ENCODE peak calls at places on chromosome 10, in four cellular contexts. One of them, this sample, is unnamed.

GRCh38 chr10:69818676-69819239 is 17.1 kb downstream of the COL13A1 start:
- DNase-seq in colonic mucosa: no peak
- DNase-seq in neural progenitor cell: no peak
- DNase-seq in upper lobe of right lung: no peak
- DNase-seq in this sample: no peak

GRCh38 chr10:80488539-80489066 is 34.5 kb downstream of the TSPAN14 start:
- DNase-seq in upper lobe of right lung: peak
- DNase-seq in neural progenitor cell: no peak
- DNase-seq in colonic mucosa: no peak
- DNase-seq in this sample: peak

GRCh38 chr10:69636626-69637550 is 6.8 kb downstream of the FAM241B start:
- DNase-seq in upper lobe of right lung: no peak
- DNase-seq in colonic mucosa: peak
- DNase-seq in neural progenitor cell: peak
- DNase-seq in this sample: peak

GRCh38 chr10:107264742-107265141 is 100.2 kb upstream of the SORCS1 start:
- DNase-seq in colonic mucosa: no peak
- DNase-seq in neural progenitor cell: peak
- DNase-seq in upper lobe of right lung: no peak
- DNase-seq in this sample: peak

GRCh38 chr10:116627386-116627933 is 6.7 kb downstream of the PNLIPRP2 start:
- DNase-seq in colonic mucosa: peak
- DNase-seq in upper lobe of right lung: no peak
- DNase-seq in neural progenitor cell: peak
- DNase-seq in this sample: peak

GRCh38 chr10:63481815-63482421 is 16.1 kb upstream of the JMJD1C start:
- DNase-seq in colonic mucosa: no peak
- DNase-seq in neural progenitor cell: no peak
- DNase-seq in upper lobe of right lung: no peak
- DNase-seq in this sample: no peak

GRCh38 chr10:124641282-124642075 is 102.7 kb downstream of the FAM53B start:
- DNase-seq in colonic mucosa: no peak
- DNase-seq in upper lobe of right lung: no peak
- DNase-seq in neural progenitor cell: no peak
- DNase-seq in this sample: peak

GRCh38 chr10:11036424-11037011 is 18.8 kb downstream of the CELF2 start:
- DNase-seq in upper lobe of right lung: no peak
- DNase-seq in colonic mucosa: peak
- DNase-seq in neural progenitor cell: peak
- DNase-seq in this sample: peak

GRCh38 chr10:24952146-24952700 is at the start of gene PRTFDC1:
- DNase-seq in colonic mucosa: peak
- DNase-seq in neural progenitor cell: no peak
- DNase-seq in upper lobe of right lung: peak
- DNase-seq in this sample: peak

GRCh38 chr10:116274141-116274861 is 1.3 kb upstream of the GFRA1 start:
- DNase-seq in neural progenitor cell: peak
- DNase-seq in upper lobe of right lung: no peak
- DNase-seq in colonic mucosa: no peak
- DNase-seq in this sample: no peak

GRCh38 chr10:95388539-95388938 is 97.7 kb upstream of the PDLIM1 start:
- DNase-seq in neural progenitor cell: no peak
- DNase-seq in colonic mucosa: peak
- DNase-seq in upper lobe of right lung: no peak
- DNase-seq in this sample: no peak

GRCh38 chr10:59900044-59900727 is 6.2 kb downstream of the CCDC6 start:
- DNase-seq in upper lobe of right lung: no peak
- DNase-seq in colonic mucosa: no peak
- DNase-seq in neural progenitor cell: no peak
- DNase-seq in this sample: no peak

GRCh38 chr10:28681928-28682750 is 4.8 kb downstream of the BAMBI start:
- DNase-seq in colonic mucosa: no peak
- DNase-seq in neural progenitor cell: no peak
- DNase-seq in upper lobe of right lung: no peak
- DNase-seq in this sample: no peak

GRCh38 chr10:88657901-88658300 is 6.3 kb upstream of the LIPF start:
- DNase-seq in colonic mucosa: no peak
- DNase-seq in upper lobe of right lung: no peak
- DNase-seq in neural progenitor cell: no peak
- DNase-seq in this sample: no peak

GRCh38 chr10:95290801-95291633 is at the start of gene PDLIM1:
- DNase-seq in upper lobe of right lung: peak
- DNase-seq in colonic mucosa: peak
- DNase-seq in neural progenitor cell: peak
- DNase-seq in this sample: peak

GRCh38 chr10:122326806-122327205 is 47.7 kb upstream of the PLEKHA1 start:
- DNase-seq in upper lobe of right lung: no peak
- DNase-seq in neural progenitor cell: no peak
- DNase-seq in colonic mucosa: peak
- DNase-seq in this sample: no peak

GRCh38 chr10:5400843-5401242 is 3.8 kb downstream of the TUBAL3 start:
- DNase-seq in neural progenitor cell: no peak
- DNase-seq in upper lobe of right lung: no peak
- DNase-seq in colonic mucosa: no peak
- DNase-seq in this sample: no peak

GRCh38 chr10:6635784-6636183 is 55.7 kb upstream of the PRKCQ start:
- DNase-seq in colonic mucosa: no peak
- DNase-seq in upper lobe of right lung: no peak
- DNase-seq in neural progenitor cell: no peak
- DNase-seq in this sample: no peak

GRCh38 chr10:84256510-84257342 is 11.9 kb downstream of the RGR start:
- DNase-seq in upper lobe of right lung: peak
- DNase-seq in neural progenitor cell: peak
- DNase-seq in colonic mucosa: peak
- DNase-seq in this sample: peak

GRCh38 chr10:117000580-117000979 is 4.4 kb downstream of the SHTN1 start:
- DNase-seq in neural progenitor cell: no peak
- DNase-seq in colonic mucosa: no peak
- DNase-seq in upper lobe of right lung: no peak
- DNase-seq in this sample: no peak

GRCh38 chr10:96632974-96633373 is 46.2 kb upstream of the TM9SF3 start:
- DNase-seq in upper lobe of right lung: no peak
- DNase-seq in neural progenitor cell: no peak
- DNase-seq in colonic mucosa: no peak
- DNase-seq in this sample: peak

GRCh38 chr10:95456486-95456885 is 104.7 kb downstream of the SORBS1 start:
- DNase-seq in colonic mucosa: no peak
- DNase-seq in neural progenitor cell: no peak
- DNase-seq in upper lobe of right lung: no peak
- DNase-seq in this sample: no peak

DNA sequence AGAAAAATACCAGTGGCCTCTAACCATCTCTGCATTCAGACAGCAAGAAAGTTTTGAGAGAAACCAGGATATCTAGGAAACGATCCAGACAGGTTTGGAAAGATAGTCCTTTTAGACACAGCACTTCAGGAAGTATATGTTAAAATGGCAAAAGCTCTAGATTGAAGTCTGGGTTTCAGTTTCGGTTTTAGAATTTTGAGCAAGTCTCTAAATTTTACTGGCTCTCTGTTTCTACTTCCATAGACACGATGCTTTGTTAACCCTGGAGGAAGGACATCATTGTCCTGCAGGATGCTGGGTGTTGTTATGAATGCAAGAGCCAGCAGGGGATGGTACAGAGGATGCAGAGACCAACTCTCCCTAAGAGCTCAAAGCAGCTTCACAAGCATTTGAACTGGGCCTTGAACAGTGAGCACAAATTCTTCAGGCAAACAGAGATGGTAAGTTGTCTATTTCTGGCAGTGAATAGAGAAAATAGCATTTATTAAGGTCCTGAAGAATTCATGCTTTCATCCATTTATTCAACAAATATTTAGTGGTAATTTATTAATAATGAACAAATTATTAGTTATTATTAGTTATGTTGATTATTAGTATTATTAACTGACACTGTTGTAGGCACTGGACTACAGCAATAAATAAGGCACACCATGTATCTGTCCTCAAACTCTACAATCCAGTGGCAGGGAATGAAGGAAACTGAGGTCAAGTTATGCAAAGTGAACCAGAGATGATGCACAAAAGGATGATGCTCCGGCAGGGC is 152.7 kb upstream of the NRP1 start:
- DNase-seq in colonic mucosa: no peak
- DNase-seq in upper lobe of right lung: no peak
- DNase-seq in neural progenitor cell: peak
- DNase-seq in this sample: no peak
- H3K27ac ChIP-seq in colonic mucosa: no peak
- H3K27ac ChIP-seq in upper lobe of right lung: no peak
- H3K27ac ChIP-seq in neural progenitor cell: no peak
- H3K27ac ChIP-seq in this sample: peak

DNA sequence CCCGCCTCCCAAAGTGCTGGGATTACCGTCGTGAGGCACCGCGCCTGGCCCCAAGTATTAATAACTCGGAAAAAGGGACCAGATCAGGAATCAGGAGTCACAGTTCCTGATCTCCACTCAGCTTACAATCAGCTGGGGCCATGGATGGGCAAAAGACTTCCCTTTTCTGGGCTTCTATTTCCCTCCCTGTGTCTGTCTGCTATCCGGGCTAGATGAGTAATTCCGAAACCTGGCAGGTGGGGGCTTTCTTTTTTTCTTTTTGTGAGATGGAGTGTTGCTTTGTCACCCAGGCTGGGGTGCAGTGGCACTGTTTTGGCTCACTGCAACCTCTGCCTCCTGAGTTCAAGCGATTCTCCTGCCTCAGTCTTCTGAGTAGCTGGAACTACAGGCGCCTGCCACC is 11.6 kb downstream of the RPS24 start:
- DNase-seq in neural progenitor cell: no peak
- DNase-seq in colonic mucosa: no peak
- DNase-seq in upper lobe of right lung: no peak
- DNase-seq in this sample: peak
- TF ChIP-seq CTCF in neural progenitor cell: no peak
- TF ChIP-seq CTCF in colonic mucosa: no peak
- TF ChIP-seq CTCF in upper lobe of right lung: no peak
- TF ChIP-seq CTCF in this sample: no peak

DNA sequence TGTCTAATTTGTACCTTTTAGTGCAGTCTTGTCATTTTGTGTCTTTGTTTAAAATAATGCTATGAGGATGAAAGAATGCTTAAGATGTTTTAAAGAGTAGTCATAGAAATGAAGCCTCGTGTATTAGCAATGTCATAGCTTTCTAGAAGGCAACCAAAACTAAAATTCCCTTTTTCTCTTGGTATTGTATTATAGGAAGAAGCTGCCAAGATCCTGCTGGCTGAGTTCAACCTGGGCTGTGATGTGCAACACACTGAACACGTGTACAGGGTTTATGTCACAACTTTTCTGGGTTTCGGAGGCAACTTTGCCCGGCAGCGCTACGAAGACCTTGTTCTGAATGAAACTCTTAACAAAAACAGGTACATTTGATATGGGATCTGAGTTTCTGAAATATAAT is 36.2 kb downstream of the COX15 start:
- DNase-seq in colonic mucosa: no peak
- DNase-seq in neural progenitor cell: no peak
- DNase-seq in upper lobe of right lung: no peak
- DNase-seq in this sample: no peak
- H3K27ac ChIP-seq in colonic mucosa: no peak
- H3K27ac ChIP-seq in neural progenitor cell: no peak
- H3K27ac ChIP-seq in upper lobe of right lung: no peak
- H3K27ac ChIP-seq in this sample: no peak

GRCh38 chr10:128209862-128210214 is 83.6 kb upstream of the MKI67 start:
- DNase-seq in colonic mucosa: no peak
- DNase-seq in neural progenitor cell: no peak
- DNase-seq in upper lobe of right lung: no peak
- DNase-seq in this sample: no peak

GRCh38 chr10:128211953-128212727 is 85.9 kb upstream of the MKI67 start:
- DNase-seq in colonic mucosa: peak
- DNase-seq in upper lobe of right lung: peak
- DNase-seq in neural progenitor cell: peak
- DNase-seq in this sample: peak

GRCh38 chr10:128210215-128211063 is 84.2 kb upstream of the MKI67 start:
- DNase-seq in neural progenitor cell: peak
- DNase-seq in colonic mucosa: peak
- DNase-seq in upper lobe of right lung: peak
- DNase-seq in this sample: peak

GRCh38 chr10:128206676-128207075 is 80.5 kb upstream of the MKI67 start:
- DNase-seq in upper lobe of right lung: no peak
- DNase-seq in neural progenitor cell: no peak
- DNase-seq in colonic mucosa: no peak
- DNase-seq in this sample: no peak

GRCh38 chr10:128211064-128211504 is 84.9 kb upstream of the MKI67 start:
- DNase-seq in neural progenitor cell: no peak
- DNase-seq in upper lobe of right lung: no peak
- DNase-seq in colonic mucosa: no peak
- DNase-seq in this sample: no peak
- TF ChIP-seq CTCF in neural progenitor cell: no peak
- TF ChIP-seq CTCF in upper lobe of right lung: no peak
- TF ChIP-seq CTCF in colonic mucosa: no peak
- TF ChIP-seq CTCF in this sample: no peak

GRCh38 chr10:22604314-22605091 is 109.9 kb downstream of the PIP4K2A start:
- DNase-seq in colonic mucosa: no peak
- DNase-seq in neural progenitor cell: no peak
- DNase-seq in upper lobe of right lung: no peak
- DNase-seq in this sample: no peak

GRCh38 chr10:22603581-22603980 is 110.8 kb downstream of the PIP4K2A start:
- DNase-seq in neural progenitor cell: no peak
- DNase-seq in colonic mucosa: no peak
- DNase-seq in upper lobe of right lung: no peak
- DNase-seq in this sample: no peak

GRCh38 chr10:22606164-22606614 is 108.2 kb downstream of the PIP4K2A start:
- DNase-seq in upper lobe of right lung: no peak
- DNase-seq in neural progenitor cell: no peak
- DNase-seq in colonic mucosa: no peak
- DNase-seq in this sample: no peak

GRCh38 chr10:22607261-22607660 is 107.1 kb downstream of the PIP4K2A start:
- DNase-seq in colonic mucosa: no peak
- DNase-seq in upper lobe of right lung: no peak
- DNase-seq in neural progenitor cell: no peak
- DNase-seq in this sample: no peak

DNA sequence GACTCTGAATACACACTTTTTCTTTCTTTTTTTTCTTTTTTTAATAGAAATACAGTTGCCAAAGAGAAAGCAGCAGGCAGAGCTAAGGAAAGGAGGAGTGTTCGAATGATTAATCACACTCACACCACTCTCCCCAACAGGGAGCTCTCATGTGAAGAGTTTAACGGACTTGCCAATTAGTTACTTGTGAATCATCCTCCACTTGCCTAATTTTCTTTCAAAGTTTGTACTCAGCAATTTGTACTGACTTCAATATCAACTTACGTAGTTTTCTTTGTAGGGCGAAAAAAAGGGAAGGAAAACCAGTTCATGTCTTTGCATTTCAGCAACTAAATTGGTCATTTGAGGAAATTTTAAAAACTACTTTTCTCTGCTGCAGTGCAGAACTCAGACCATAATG is 109.2 kb downstream of the PIP4K2A start:
- DNase-seq in upper lobe of right lung: no peak
- DNase-seq in colonic mucosa: no peak
- DNase-seq in neural progenitor cell: peak
- DNase-seq in this sample: no peak
- H3K27ac ChIP-seq in upper lobe of right lung: peak
- H3K27ac ChIP-seq in colonic mucosa: no peak
- H3K27ac ChIP-seq in neural progenitor cell: peak
- H3K27ac ChIP-seq in this sample: no peak

GRCh38 chr10:133098426-133099124 is 10.9 kb downstream of the ADGRA1 start:
- DNase-seq in upper lobe of right lung: no peak
- DNase-seq in colonic mucosa: no peak
- DNase-seq in neural progenitor cell: no peak
- DNase-seq in this sample: no peak
- TF ChIP-seq CTCF in upper lobe of right lung: no peak
- TF ChIP-seq CTCF in colonic mucosa: no peak
- TF ChIP-seq CTCF in neural progenitor cell: peak
- TF ChIP-seq CTCF in this sample: no peak

This sample was measured in thyroid gland.